ENCODE peak calls at places on chromosomes 4 and X, in seven cellular contexts. Z is EH, E is body of pancreas, G is heart right ventricle, D is amniotic epithelial cell, U is astrocyte, T is KBM-7. F is an unnamed sample.

GRCh38 chr4:7328913-7329638 is 105.7 kb downstream of the PSAPL1 start:
- DNase-seq in Z (peak; percentile 91), E (no peak), G (peak; percentile 71), D (peak; percentile 5), U (peak; percentile 76), T (no peak), F (peak; percentile 41)

GRCh38 chr4:79331126-79331876 is 5.4 kb upstream of the NAA11 start:
- DNase-seq in Z (no peak), E (no peak), G (no peak), D (no peak), U (no peak), T (peak; percentile 80), F (peak; percentile 69)

GRCh38 chr4:22607382-22607781 is 85.4 kb upstream of the GBA3 start:
- DNase-seq in Z (peak; percentile 42), E (peak; percentile 73), G (no peak), D (peak; percentile 32), U (peak; percentile 18), T (peak; percentile 83), F (no peak)

GRCh38 chrX:7435822-7436221 is 287.9 kb upstream of the PUDP start:
- DNase-seq in Z (peak; percentile 8), E (no peak), G (no peak), D (peak; percentile 0), U (no peak), T (no peak), F (no peak)

GRCh38 chr4:114558446-114559020 is 40.1 kb upstream of the UGT8 start:
- DNase-seq in Z (no peak), E (no peak), G (no peak), D (no peak), U (no peak), T (peak; percentile 16), F (no peak)

GRCh38 chr4:150533673-150534072 is 48.3 kb upstream of the MAB21L2 start:
- DNase-seq in Z (peak; percentile 53), E (no peak), G (no peak), D (no peak), U (no peak), T (no peak), F (no peak)

GRCh38 chrX:10356979-10357378 is 200.2 kb downstream of the CLCN4 start:
- DNase-seq in Z (peak; percentile 25), E (no peak), G (no peak), D (peak; percentile 24), U (peak; percentile 71), T (no peak), F (peak; percentile 6)

GRCh38 chrX:30865020-30865419 is 24.0 kb downstream of the TAB3 start:
- DNase-seq in Z (peak; percentile 1), E (peak; percentile 21), G (no peak), D (peak; percentile 24), U (no peak), T (peak; percentile 14), F (no peak)

GRCh38 chr4:81635747-81636146 is 164.0 kb upstream of the RASGEF1B start:
- DNase-seq in Z (no peak), E (peak; percentile 62), G (peak; percentile 11), D (no peak), U (no peak), T (peak; percentile 53), F (no peak)

GRCh38 chr4:108449139-108449538 is 171.2 kb upstream of the RPL34 start:
- DNase-seq in Z (no peak), E (no peak), G (no peak), D (no peak), U (no peak), T (peak; percentile 1), F (no peak)

GRCh38 chr4:115851918-115852766 is 738.7 kb upstream of the NDST4 start:
- DNase-seq in Z (no peak), E (peak; percentile 78), G (no peak), D (peak; percentile 0), U (peak; percentile 8), T (peak; percentile 78), F (no peak)

GRCh38 chr4:127880764-127881564 is at the start of gene PLK4:
- DNase-seq in Z (peak; percentile 97), E (peak; percentile 96), G (peak; percentile 94), D (peak; percentile 90), U (peak; percentile 77), T (peak; percentile 97), F (peak; percentile 84)

GRCh38 chr4:156560701-156561100 is 410.9 kb downstream of the PDGFC start:
- DNase-seq in Z (peak; percentile 34), E (no peak), G (no peak), D (peak; percentile 58), U (no peak), T (peak; percentile 43), F (no peak)